ENCODE peak calls at places on chromosomes 5 and 9, in nine cellular contexts. U is LNCaP clone FGC; X is CD4-positive, CD25-positive, alpha-beta regulatory T cell; P is right cardiac atrium; K is lower leg skin; Y is choroid plexus epithelial cell; C is naive thymus-derived CD4-positive, alpha-beta T cell; V is astrocyte of the spinal cord; L is fibroblast of mammary gland. Q is an unnamed sample.

GRCh38 chr9:77161191-77161590 is 16.1 kb upstream of the VPS13A start:
- DNase-seq in U (no peak), X (no peak), P (peak; percentile 21), K (no peak), Y (no peak), C (no peak), V (no peak), L (no peak), Q (no peak)

GRCh38 chr9:93625000-93625399 is 48.6 kb downstream of the PHF2 start:
- DNase-seq in U (no peak), X (no peak), P (no peak), K (no peak), Y (no peak), C (no peak), V (no peak), L (no peak), Q (no peak)

GRCh38 chr9:14532716-14533115 is 160.5 kb downstream of the ZDHHC21 start:
- DNase-seq in U (no peak), X (no peak), P (no peak), K (no peak), Y (no peak), C (no peak), V (no peak), L (peak; percentile 5), Q (no peak)

GRCh38 chr5:170551076-170551475 is 47.3 kb downstream of the KCNIP1 start:
- DNase-seq in U (no peak), X (no peak), P (no peak), K (no peak), Y (no peak), C (no peak), V (no peak), L (no peak), Q (no peak)

GRCh38 chr5:170623576-170624181 is 119.9 kb downstream of the KCNIP1 start:
- DNase-seq in U (peak; percentile 21), X (peak; percentile 41), P (no peak), K (no peak), Y (peak; percentile 83), C (no peak), V (peak; percentile 59), L (peak; percentile 70), Q (peak; percentile 31)

GRCh38 chr9:21904776-21905175 is 89.4 kb downstream of the CDKN2A start:
- DNase-seq in U (no peak), X (no peak), P (no peak), K (no peak), Y (peak; percentile 35), C (no peak), V (peak; percentile 32), L (peak; percentile 28), Q (no peak)

GRCh38 chr5:116727248-116727647 is 152.6 kb upstream of the SEMA6A start:
- DNase-seq in U (peak; percentile 86), X (no peak), P (no peak), K (no peak), Y (no peak), C (no peak), V (no peak), L (no peak), Q (no peak)

GRCh38 chr5:159951387-159951786 is 35.1 kb downstream of the ADRA1B start:
- DNase-seq in U (no peak), X (no peak), P (no peak), K (no peak), Y (peak; percentile 60), C (no peak), V (peak; percentile 23), L (no peak), Q (no peak)

GRCh38 chr5:163705983-163706771 is 200.8 kb downstream of the MAT2B start:
- DNase-seq in U (no peak), X (no peak), P (no peak), K (no peak), Y (no peak), C (no peak), V (peak; percentile 18), L (peak; percentile 57), Q (peak; percentile 9)

GRCh38 chr9:131868766-131869165 is 128.9 kb upstream of the RAPGEF1 start:
- DNase-seq in U (no peak), X (no peak), P (peak; percentile 44), K (no peak), Y (no peak), C (no peak), V (peak; percentile 16), L (peak; percentile 5), Q (no peak)

GRCh38 chr5:73236541-73237128 is 63.6 kb downstream of the TMEM174 start:
- DNase-seq in U (no peak), X (no peak), P (no peak), K (no peak), Y (no peak), C (no peak), V (no peak), L (no peak), Q (no peak)

GRCh38 chr5:73233461-73234151 is 60.6 kb downstream of the TMEM174 start:
- DNase-seq in U (no peak), X (no peak), P (no peak), K (no peak), Y (peak; percentile 22), C (no peak), V (peak; percentile 39), L (no peak), Q (no peak)

GRCh38 chr5:73232266-73233041 is 59.5 kb downstream of the TMEM174 start:
- DNase-seq in U (no peak), X (peak; percentile 4), P (no peak), K (no peak), Y (no peak), C (no peak), V (no peak), L (no peak), Q (no peak)

GRCh38 chr5:73233053-73233460 is 60.1 kb downstream of the TMEM174 start:
- DNase-seq in U (no peak), X (no peak), P (no peak), K (no peak), Y (no peak), C (no peak), V (no peak), L (no peak), Q (no peak)

DNA sequence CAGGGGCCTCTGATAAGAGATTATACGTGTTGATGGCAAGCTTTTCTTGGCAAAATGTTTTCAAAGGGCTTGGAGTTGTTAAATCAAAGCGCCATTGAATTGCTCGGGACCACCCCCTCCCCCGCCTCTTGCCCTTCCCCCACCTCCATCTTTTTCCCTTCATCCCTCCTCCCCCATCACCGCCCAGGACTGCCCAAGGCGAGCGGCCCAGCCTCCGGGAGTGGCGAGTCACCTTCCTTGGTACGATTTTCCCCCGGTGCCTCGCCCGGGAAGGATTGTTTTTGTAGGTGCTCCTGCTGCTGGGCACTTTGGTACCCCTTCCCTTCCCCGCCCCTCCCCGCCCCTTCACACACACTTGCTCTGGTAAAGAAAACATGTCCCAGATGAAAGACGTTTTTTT is 61.2 kb downstream of the TMEM174 start:
- DNase-seq in U (no peak), X (no peak), P (no peak), K (no peak), Y (no peak), C (no peak), V (no peak), L (no peak), Q (no peak)
- H3K4me3 ChIP-seq in U (no peak overlapping the region), X (no peak overlapping the region), P (peak overlapping the region; percentile 52), K (no peak overlapping the region), Y (peak overlapping the region; percentile 53), C (no peak overlapping the region), V (no peak overlapping the region), L (peak overlapping the region; percentile 31), Q (no peak overlapping the region)

GRCh38 chr9:107437716-107438115 is 51.9 kb downstream of the KLF4 start:
- DNase-seq in U (no peak), X (no peak), P (no peak), K (no peak), Y (no peak), C (no peak), V (no peak), L (no peak), Q (no peak)
- H3K4me3 ChIP-seq in U (no peak overlapping the region), X (no peak overlapping the region), P (no peak overlapping the region), K (no peak overlapping the region), Y (no peak overlapping the region), C (no peak overlapping the region), V (no peak overlapping the region), L (no peak overlapping the region), Q (no peak overlapping the region)

GRCh38 chr5:53482717-53483638 is 2.5 kb downstream of the FST start:
- DNase-seq in U (no peak), X (peak; percentile 20), P (peak; percentile 46), K (peak; percentile 87), Y (peak; percentile 51), C (no peak), V (peak; percentile 29), L (peak; percentile 47), Q (no peak)

GRCh38 chr5:53481354-53481886 is 991 bp downstream of the FST start:
- DNase-seq in U (no peak), X (no peak), P (no peak), K (no peak), Y (no peak), C (no peak), V (peak; percentile 47), L (peak; percentile 19), Q (no peak)

GRCh38 chr5:53480474-53481353 is at the start of gene FST:
- DNase-seq in U (no peak), X (no peak), P (peak; percentile 33), K (peak; percentile 86), Y (peak; percentile 42), C (no peak), V (peak; percentile 44), L (peak; percentile 28), Q (no peak)

GRCh38 chr5:53479656-53480473 is 564 bp upstream of the FST start:
- DNase-seq in U (no peak), X (peak; percentile 23), P (peak; percentile 48), K (peak; percentile 93), Y (peak; percentile 57), C (no peak), V (peak; percentile 55), L (peak; percentile 37), Q (no peak)

GRCh38 chr5:53481887-53482716 is 1.7 kb downstream of the FST start:
- DNase-seq in U (no peak), X (peak; percentile 79), P (peak; percentile 81), K (peak; percentile 96), Y (peak; percentile 84), C (peak; percentile 50), V (peak; percentile 75), L (peak; percentile 76), Q (peak; percentile 56)
- H3K4me3 ChIP-seq in U (peak overlapping the region; percentile 38), X (peak overlapping the region; percentile 91), P (peak overlapping the region; percentile 91), K (peak overlapping the region; percentile 31), Y (peak overlapping the region; percentile 77), C (peak overlapping the region; percentile 67), V (peak overlapping the region; percentile 45), L (peak overlapping the region; percentile 77), Q (peak overlapping the region; percentile 63)

GRCh38 chr9:73152953-73153352 is 1.3 kb downstream of the ANXA1 start:
- DNase-seq in U (no peak), X (peak; percentile 28), P (no peak), K (no peak), Y (no peak), C (no peak), V (no peak), L (peak; percentile 48), Q (no peak)
- H3K4me3 ChIP-seq in U (no peak overlapping the region), X (peak overlapping the region; percentile 76), P (peak overlapping the region; percentile 99), K (no peak overlapping the region), Y (peak overlapping the region; percentile 64), C (peak overlapping the region; percentile 67), V (peak overlapping the region; percentile 87), L (peak overlapping the region; percentile 84), Q (peak overlapping the region; percentile 59)

Q was measured in skeletal muscle cell.